ENCODE peak calls at places on chromosomes 11 and 22, in five cellular contexts. C is neural progenitor cell, M is H9, L is PC-9, Z is A673. V is an unnamed sample.
A peak's percentile ranks its signal among the peaks of the same experiment; 100 is the strongest.

GRCh38 chr11:132784441-132784840 is 747.9 kb downstream of the OPCML start:
- DNase-seq in L (no peak), C (no peak), M (no peak), Z (no peak), V (no peak)

GRCh38 chr11:57460756-57461749 is 725 bp downstream of the RTN4RL2 start:
- DNase-seq in C (peak; percentile 61), L (no peak), M (peak; percentile 64), Z (no peak), V (peak; percentile 82)

GRCh38 chr11:114132944-114133394 is 73.5 kb downstream of the ZBTB16 start:
- DNase-seq in L (no peak), C (no peak), Z (peak; percentile 76), M (no peak), V (no peak)

GRCh38 chr11:119207300-119207570 is 1.1 kb downstream of the CBL start:
- DNase-seq in L (peak; percentile 56), Z (no peak), C (no peak), M (no peak), V (no peak)

GRCh38 chr22:28424427-28425080 is 255.1 kb downstream of the TTC28 start:
- DNase-seq in Z (no peak), L (peak; percentile 75), M (no peak), C (no peak), V (no peak)

GRCh38 chr22:26711205-26711958 is 54.0 kb downstream of the MIAT start:
- DNase-seq in Z (no peak), M (peak; percentile 31), C (no peak), L (no peak), V (no peak)

GRCh38 chr11:95505927-95506426 is 275.0 kb upstream of the SESN3 start:
- DNase-seq in Z (no peak), L (no peak), M (no peak), C (no peak), V (no peak)

GRCh38 chr11:71120346-71120963 is 131.9 kb downstream of the SHANK2 start:
- DNase-seq in L (peak; percentile 57), Z (peak; percentile 21), C (peak; percentile 84), M (peak; percentile 87), V (peak; percentile 95)

GRCh38 chr22:29584975-29585374 is 4.1 kb upstream of the NIPSNAP1 start:
- DNase-seq in C (no peak), L (no peak), M (no peak), Z (no peak), V (no peak)

GRCh38 chr22:29578462-29578861 is 2.5 kb downstream of the NIPSNAP1 start:
- DNase-seq in Z (no peak), L (no peak), C (no peak), M (no peak), V (no peak)

GRCh38 chr22:29580200-29580810 is 608 bp downstream of the NIPSNAP1 start:
- DNase-seq in L (no peak), Z (no peak), M (peak; percentile 43), C (peak; percentile 22), V (peak; percentile 74)

GRCh38 chr22:29581799-29582198 is 886 bp upstream of the NIPSNAP1 start:
- DNase-seq in Z (no peak), L (peak; percentile 90), C (no peak), M (no peak), V (no peak)
- H3K27ac ChIP-seq in Z (no peak overlapping the region), L (peak overlapping the region; percentile 69), C (no peak overlapping the region), M (no peak overlapping the region), V (no peak overlapping the region)

GRCh38 chr22:39589880-39590279 is 19.3 kb downstream of the CACNA1I start:
- DNase-seq in M (no peak), C (peak; percentile 39), L (no peak), Z (no peak), V (no peak)
- H3K27me3 ChIP-seq in M (no peaks in the 10 kb centered on the region), C (no peaks in the 10 kb centered on the region), L (no peaks in the 10 kb centered on the region), Z (no peaks in the 10 kb centered on the region), V (no peaks in the 10 kb centered on the region)

DNA sequence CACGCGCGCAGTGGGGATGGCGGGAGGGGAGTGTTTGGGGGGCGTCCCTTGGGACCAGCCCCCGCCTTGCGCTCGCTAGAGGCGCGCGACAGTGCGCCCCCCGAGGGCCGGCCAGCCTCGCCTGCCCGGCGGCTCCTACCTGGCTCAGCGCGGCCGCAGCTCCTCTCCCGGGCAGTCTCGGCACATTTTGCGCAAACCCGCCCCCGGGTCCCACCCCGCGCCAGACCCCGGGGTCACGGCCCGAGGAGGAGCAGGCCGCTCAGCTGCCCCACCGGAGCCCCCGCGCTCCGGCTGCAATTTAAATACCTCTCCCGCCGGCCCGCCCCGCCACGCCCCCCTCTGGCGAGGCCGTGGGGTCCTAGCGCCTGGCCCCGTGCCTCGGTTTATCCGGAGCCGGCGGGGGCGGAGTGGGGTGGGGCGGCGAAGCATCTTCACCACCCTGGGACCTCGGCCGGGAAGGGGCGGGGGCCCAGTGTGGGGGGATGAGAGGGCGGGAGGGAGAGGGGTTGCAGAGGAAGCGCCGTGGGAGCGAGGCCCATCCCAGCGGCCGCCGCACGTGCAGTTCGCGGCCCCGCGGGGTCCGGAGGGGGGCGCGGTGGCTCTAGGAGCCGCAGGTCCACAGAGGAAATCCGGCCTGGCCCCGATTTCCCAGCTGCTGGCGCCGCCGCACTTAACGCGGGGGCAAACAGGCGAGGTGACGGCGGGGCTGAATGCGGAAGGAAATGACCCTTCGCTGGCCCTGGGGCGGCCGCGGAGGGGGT is at the start of gene LRRC32:
- DNase-seq in L (no peak), C (peak; percentile 78), Z (peak; percentile 25), M (peak; percentile 56), V (peak; percentile 80)
- TF ChIP-seq CTCF in L (no peak), C (peak; percentile 35), Z (peak; percentile 11), M (peak; percentile 21), V (peak; percentile 31)

DNA sequence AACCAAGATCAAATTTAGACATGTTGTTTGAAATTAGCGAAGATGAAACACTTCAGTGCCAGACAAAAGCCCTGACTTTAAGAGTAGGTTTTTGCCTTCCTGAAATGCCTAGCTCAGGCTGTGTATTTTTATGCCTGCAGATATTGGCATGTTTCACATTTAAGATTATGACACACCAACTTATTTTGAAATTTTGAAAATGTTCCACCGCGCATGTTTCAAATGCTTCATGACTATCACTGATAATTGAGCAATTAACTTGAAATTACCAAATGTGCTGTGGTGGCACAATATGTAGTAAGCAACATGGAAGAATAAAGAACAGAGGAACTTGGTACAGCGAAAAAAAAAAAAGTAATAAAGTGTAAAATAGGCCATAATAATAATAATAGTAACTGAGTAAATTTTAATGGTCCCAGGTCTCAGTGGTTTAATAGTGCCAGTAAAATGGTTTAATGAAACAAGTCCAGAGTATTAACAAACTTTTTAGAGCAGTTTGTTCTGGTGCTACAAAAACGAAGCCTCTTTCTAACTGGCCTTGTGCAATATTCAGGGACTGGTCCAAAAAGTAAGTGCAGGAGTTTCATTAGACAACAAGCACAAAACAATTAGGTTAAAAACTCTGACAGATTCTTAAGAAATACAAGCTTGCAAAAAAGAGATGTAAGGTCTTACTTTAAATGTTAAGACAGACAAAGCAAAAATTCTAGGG is 112.5 kb upstream of the SOX6 start:
- DNase-seq in L (no peak), M (no peak), C (no peak), Z (no peak), V (no peak)
- H3K27ac ChIP-seq in L (no peak overlapping the region), M (no peak overlapping the region), C (no peak overlapping the region), Z (no peak overlapping the region), V (no peak overlapping the region)